ENCODE peak calls at places on chromosomes 11 and 22, in five cellular contexts. H is GM12878, A is prostate gland, O is cardiac fibroblast, V is heart left ventricle. B is an unnamed sample.
A peak's percentile ranks its signal among the peaks of the same experiment; 100 is the strongest.

GRCh38 chr11:13638436-13638835 is 30.0 kb upstream of the FAR1 start:
- DNase-seq in H (no peak), A (no peak), O (no peak), V (no peak), B (no peak)

GRCh38 chr11:79400717-79401330 is 40.0 kb downstream of the TENM4 start:
- DNase-seq in H (no peak), A (no peak), O (peak; percentile 47), V (no peak), B (peak; percentile 15)

GRCh38 chr11:4991066-4991465 is 3.6 kb upstream of the OR51L1 start:
- DNase-seq in H (no peak), A (no peak), O (peak; percentile 33), V (no peak), B (no peak)

GRCh38 chr22:40216041-40216756 is 38.5 kb downstream of the TNRC6B start:
- DNase-seq in H (peak; percentile 58), A (no peak), O (no peak), V (no peak), B (peak; percentile 63)

GRCh38 chr11:111367411-111368284 is 11.4 kb downstream of the POU2AF1 start:
- DNase-seq in H (peak; percentile 80), A (peak; percentile 60), O (no peak), V (no peak), B (no peak)

GRCh38 chr22:39278040-39278439 is 33.3 kb upstream of the PDGFB start:
- DNase-seq in H (no peak), A (no peak), O (peak; percentile 43), V (peak; percentile 75), B (no peak)

GRCh38 chr22:19176175-19176630 is 2.3 kb downstream of the SLC25A1 start:
- DNase-seq in H (no peak), A (no peak), O (no peak), V (no peak), B (no peak)

GRCh38 chr11:30006876-30007275 is 10.0 kb downstream of the KCNA4 start:
- DNase-seq in H (no peak), A (no peak), O (no peak), V (no peak), B (no peak)

GRCh38 chr11:111086058-111086457 is 159.5 kb upstream of the POU2AF2 start:
- DNase-seq in H (no peak), A (no peak), O (no peak), V (no peak), B (no peak)

GRCh38 chr22:24994070-24994763 is 41.7 kb downstream of the KIAA1671 start:
- DNase-seq in H (no peak), A (no peak), O (peak; percentile 78), V (no peak), B (peak; percentile 67)

GRCh38 chr11:70477607-70478006 is 79.3 kb downstream of the CTTN start:
- DNase-seq in H (no peak), A (no peak), O (no peak), V (peak; percentile 38), B (no peak)

DNA sequence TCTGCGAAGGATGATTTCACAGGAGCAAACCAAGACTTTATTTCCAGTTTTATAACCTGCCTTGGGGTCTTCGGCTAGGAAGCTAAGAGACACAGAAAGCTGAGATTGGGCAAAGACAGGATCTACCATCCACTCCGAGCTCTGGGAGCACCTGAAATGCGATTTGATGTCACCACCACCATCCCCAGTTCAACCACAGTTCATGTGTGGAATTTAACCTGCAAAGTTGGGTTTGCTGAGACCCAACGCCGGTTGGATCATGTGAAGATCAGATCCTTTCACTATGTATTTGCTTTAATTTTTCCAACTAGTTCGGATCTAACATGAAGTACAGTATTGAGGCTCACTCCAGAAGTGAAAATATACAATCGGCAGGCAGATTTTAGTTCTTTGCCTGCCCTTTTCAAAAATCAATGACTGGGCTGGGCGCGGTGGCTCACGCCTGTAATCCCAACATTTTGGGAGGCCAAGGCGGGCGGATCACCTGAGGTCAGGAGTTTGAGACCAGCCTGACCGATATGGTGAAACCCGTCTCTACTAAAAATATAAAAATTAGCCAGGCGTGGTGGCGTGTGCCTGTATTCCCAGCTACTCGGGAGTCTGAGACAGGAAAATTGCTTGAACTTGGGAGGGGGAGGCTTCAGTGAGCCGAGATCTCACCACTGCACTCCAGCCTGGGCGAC is 1.4 kb upstream of the C11orf24 start:
- DNase-seq in H (no peak), A (no peak), O (no peak), V (no peak), B (no peak)
- TF ChIP-seq CTCF in H (no peak), A (no peak), O (no peak), V (no peak), B (no peak)

DNA sequence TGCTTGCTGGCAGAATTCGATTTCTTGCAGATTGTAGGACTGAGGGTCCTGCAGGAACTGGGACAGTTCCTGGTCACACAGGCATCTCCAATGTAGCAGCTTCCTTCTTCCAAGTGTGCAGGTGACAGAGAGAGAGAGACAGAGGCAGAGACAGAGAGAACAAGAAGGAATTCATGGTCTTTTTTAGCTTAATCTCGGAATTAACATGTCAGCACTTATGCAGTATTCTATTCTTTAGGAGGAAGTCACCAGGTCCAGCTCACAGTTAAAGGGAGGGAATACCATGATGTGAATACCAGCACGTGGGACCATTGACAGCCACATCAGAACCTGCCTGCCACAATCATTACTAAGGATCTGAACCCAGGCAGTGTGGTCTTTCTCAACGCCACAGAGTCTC is 341.6 kb downstream of the MN1 start:
- DNase-seq in H (no peak), A (no peak), O (no peak), V (no peak), B (no peak)
- TF ChIP-seq CTCF in H (no peak), A (no peak), O (no peak), V (no peak), B (no peak)

DNA sequence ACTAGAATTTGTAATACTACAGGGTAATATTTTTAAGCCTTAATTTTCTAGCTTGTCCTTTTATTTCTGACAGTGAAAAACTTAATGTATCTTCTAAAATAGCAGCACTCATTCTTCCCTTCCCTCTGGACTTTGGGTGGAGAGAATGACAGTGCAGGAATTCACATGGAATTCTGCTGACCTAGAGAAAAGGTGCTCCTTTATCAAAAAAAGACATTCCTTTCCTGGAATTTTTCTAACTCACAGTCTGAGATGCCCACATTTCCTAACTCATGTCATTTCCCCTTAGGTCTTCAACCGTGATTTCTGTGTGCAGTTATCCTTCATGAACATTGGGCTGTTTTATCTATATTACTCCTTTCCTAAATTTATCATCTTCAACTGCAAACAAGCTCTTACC is 137.8 kb upstream of the PDGFD start:
- DNase-seq in H (no peak), A (no peak), O (no peak), V (no peak), B (no peak)
- TF ChIP-seq CTCF in H (no peak), A (no peak), O (no peak), V (no peak), B (no peak)

GRCh38 chr11:114199051-114199450 is 97.1 kb upstream of the NNMT start:
- DNase-seq in H (no peak), A (no peak), O (no peak), V (no peak), B (no peak)

GRCh38 chr11:114196994-114197702 is 99.1 kb upstream of the NNMT start:
- DNase-seq in H (no peak), A (no peak), O (no peak), V (no peak), B (no peak)

GRCh38 chr11:114193730-114194674 is 102.2 kb upstream of the NNMT start:
- DNase-seq in H (no peak), A (no peak), O (no peak), V (no peak), B (no peak)

GRCh38 chr11:114197799-114198500 is 98.2 kb upstream of the NNMT start:
- DNase-seq in H (no peak), A (peak; percentile 88), O (peak; percentile 99), V (peak; percentile 78), B (no peak)

GRCh38 chr11:114195981-114196731 is 100.0 kb upstream of the NNMT start:
- DNase-seq in H (no peak), A (peak; percentile 71), O (peak; percentile 45), V (no peak), B (no peak)
- TF ChIP-seq CTCF in H (no peak), A (no peak), O (peak; percentile 0), V (no peak), B (no peak)

GRCh38 chr22:32518848-32519247 is 44.2 kb downstream of the FBXO7 start:
- DNase-seq in H (no peak), A (no peak), O (no peak), V (no peak), B (peak; percentile 11)
- TF ChIP-seq CTCF in H (peak; percentile 31), A (no peak), O (peak; percentile 15), V (no peak), B (peak; percentile 21)

GRCh38 chr11:65315866-65316233 is 1.2 kb downstream of the CDC42EP2 start:
- DNase-seq in H (no peak), A (no peak), O (no peak), V (no peak), B (no peak)

GRCh38 chr11:65316979-65317786 is 2.5 kb downstream of the CDC42EP2 start:
- DNase-seq in H (no peak), A (peak; percentile 34), O (peak; percentile 97), V (peak; percentile 90), B (no peak)

GRCh38 chr11:65316311-65316978 is 1.8 kb downstream of the CDC42EP2 start:
- DNase-seq in H (no peak), A (no peak), O (peak; percentile 98), V (peak; percentile 37), B (no peak)

GRCh38 chr11:65315204-65315865 is 669 bp downstream of the CDC42EP2 start:
- DNase-seq in H (no peak), A (peak; percentile 59), O (peak; percentile 77), V (peak; percentile 80), B (peak; percentile 86)

DNA sequence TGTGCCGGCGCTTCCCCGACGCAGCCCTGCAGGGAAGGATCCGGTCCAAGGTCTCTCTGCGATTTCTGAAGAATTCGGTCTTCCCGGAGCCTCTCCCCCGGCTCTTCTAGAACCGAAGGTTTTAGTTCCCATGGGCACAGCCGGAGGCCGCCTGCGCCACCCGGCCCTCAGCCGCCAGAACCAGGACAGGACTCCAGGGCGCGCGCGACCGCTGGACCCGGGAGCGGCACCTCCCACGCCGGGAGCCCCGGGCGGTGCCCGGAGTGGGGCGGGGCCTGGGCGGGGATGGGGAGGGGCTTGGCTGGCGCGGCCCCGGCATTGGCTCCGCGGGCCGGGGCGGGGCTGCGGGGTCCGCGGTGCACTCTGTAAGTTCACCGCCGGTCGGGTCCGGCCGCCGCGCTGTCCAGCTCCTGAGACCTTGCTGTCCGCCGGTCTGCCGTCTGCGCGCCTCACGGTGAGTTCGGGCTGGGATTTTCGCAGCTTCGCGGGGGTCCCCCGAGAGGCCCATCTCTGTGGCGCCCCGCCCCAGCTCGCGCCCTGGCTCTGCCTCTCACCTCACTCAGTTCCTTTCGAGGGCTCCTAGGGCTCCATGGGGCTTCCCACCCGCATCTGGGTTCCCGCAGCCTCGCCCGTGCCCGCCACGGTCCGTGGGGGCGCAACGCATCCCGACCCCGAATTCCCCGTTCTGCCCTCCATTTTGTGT is at the start of gene CDC42EP2:
- DNase-seq in H (no peak), A (peak; percentile 79), O (peak; percentile 86), V (peak; percentile 90), B (peak; percentile 73)
- TF ChIP-seq CTCF in H (no peak), A (peak; percentile 41), O (no peak), V (no peak), B (no peak)

DNA sequence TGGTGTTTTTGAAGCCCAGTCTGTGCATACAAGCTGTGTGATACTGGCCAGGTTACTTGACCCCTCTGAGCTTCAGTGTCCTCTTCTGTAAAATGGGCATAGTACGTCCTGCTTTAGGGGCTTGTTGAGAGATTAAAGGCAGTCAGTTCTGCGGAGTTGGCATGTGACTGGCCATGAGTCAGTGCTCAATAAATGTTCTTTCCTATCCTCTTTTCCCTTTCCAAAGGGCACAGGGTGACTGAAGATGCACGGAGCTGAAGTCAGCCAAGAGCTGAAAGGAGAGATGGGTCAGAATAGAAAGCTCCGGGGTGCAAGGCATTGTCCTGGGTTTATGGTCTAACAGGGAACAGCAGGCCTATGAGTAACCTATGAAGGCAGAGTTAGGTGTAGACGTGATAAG is 48.9 kb downstream of the TP53I11 start:
- DNase-seq in H (no peak), A (no peak), O (no peak), V (no peak), B (no peak)
- TF ChIP-seq CTCF in H (no peak), A (no peak), O (no peak), V (no peak), B (no peak)